ENCODE peak calls at places on chromosomes 11 and 22, in five cellular contexts. I is SK-N-SH, D is psoas muscle, C is MM.1S, W is coronary artery. O is an unnamed sample.

GRCh38 chr22:31049815-31050420 is 31.2 kb upstream of the SMTN start:
- DNase-seq in C (no peak), W (no peak), D (no peak), I (no peak), O (no peak)

GRCh38 chr11:121489823-121490222 is 37.1 kb upstream of the SORL1-AS1 start:
- DNase-seq in C (no peak), W (no peak), I (no peak), D (no peak), O (no peak)

GRCh38 chr22:20237480-20238440 is 30.4 kb downstream of the RTN4R start:
- DNase-seq in W (no peak), I (no peak), D (no peak), C (no peak), O (no peak)

GRCh38 chr22:32801436-32802290 is at the start of gene TIMP3:
- DNase-seq in C (no peak), W (peak; percentile 87), D (peak; percentile 92), I (peak; percentile 95), O (peak; percentile 58)

GRCh38 chr11:58057481-58057880 is 26.7 kb downstream of the OR6Q1 start:
- DNase-seq in I (no peak), C (no peak), D (no peak), W (no peak), O (no peak)

GRCh38 chr11:69868003-69868865 is 49.0 kb upstream of the FGF3 start:
- DNase-seq in W (no peak), I (peak; percentile 16), C (no peak), D (no peak), O (no peak)

GRCh38 chr11:59783632-59784090 is 26.9 kb downstream of the MRPL16 start:
- DNase-seq in I (no peak), W (no peak), D (no peak), C (no peak), O (no peak)

GRCh38 chr11:14500181-14500651 is 605 bp upstream of the COPB1 start:
- DNase-seq in D (no peak), I (peak; percentile 48), C (peak; percentile 75), W (no peak), O (no peak)

GRCh38 chr11:79018371-79018849 is 422.4 kb downstream of the TENM4 start:
- DNase-seq in D (no peak), W (no peak), I (peak; percentile 65), C (no peak), O (peak; percentile 85)

GRCh38 chr11:11370263-11371060 is 17.4 kb upstream of the CSNK2A3 start:
- DNase-seq in C (no peak), W (no peak), D (no peak), I (no peak), O (no peak)

GRCh38 chr11:75241906-75242644 is 1.5 kb downstream of the TPBGL start:
- DNase-seq in C (no peak), I (no peak), D (no peak), W (no peak), O (no peak)

GRCh38 chr11:78205256-78205655 is 16.5 kb downstream of the USP35 start:
- DNase-seq in I (no peak), C (no peak), D (no peak), W (no peak), O (no peak)

GRCh38 chr11:49208006-49208721 is at the start of gene FOLH1:
- DNase-seq in C (peak; percentile 38), I (peak; percentile 15), D (peak; percentile 54), W (peak; percentile 75), O (peak; percentile 6)

DNA sequence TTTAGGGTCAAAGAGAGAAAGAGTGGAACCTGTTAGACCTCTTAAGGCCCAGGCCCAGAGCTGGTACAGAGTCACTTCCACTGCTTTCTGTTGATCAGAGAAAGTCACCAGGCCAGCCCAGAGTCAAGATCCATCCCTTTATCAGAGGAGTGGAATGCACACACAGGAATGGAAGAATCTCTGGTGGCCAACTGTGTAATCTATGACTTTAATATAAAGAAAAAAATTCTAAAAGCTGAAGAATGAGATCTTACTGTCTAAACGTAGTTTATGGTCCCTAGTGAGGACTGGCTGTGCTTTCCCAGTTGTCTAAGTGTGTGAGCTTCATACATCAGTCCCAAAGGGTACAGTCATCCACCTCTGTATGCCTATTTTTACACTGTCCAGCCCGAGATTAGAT is 51.0 kb downstream of the PPFIBP2 start:
- DNase-seq in W (no peak), C (no peak), D (no peak), I (no peak), O (no peak)
- H3K27ac ChIP-seq in W (no peak overlapping the region), C (no peak overlapping the region), D (no peak overlapping the region), I (no peak overlapping the region), O (no peak overlapping the region)

GRCh38 chr11:95937358-95937757 is 13.5 kb upstream of the MTMR2 start:
- DNase-seq in I (no peak), D (no peak), C (no peak), W (no peak), O (no peak)

GRCh38 chr11:95944623-95945022 is 20.7 kb upstream of the MTMR2 start:
- DNase-seq in W (no peak), C (no peak), I (no peak), D (no peak), O (no peak)

GRCh38 chr11:95933594-95933993 is 9.7 kb upstream of the MTMR2 start:
- DNase-seq in W (no peak), C (no peak), I (no peak), D (no peak), O (no peak)

GRCh38 chr11:95939091-95939490 is 15.2 kb upstream of the MTMR2 start:
- DNase-seq in I (no peak), D (no peak), C (no peak), W (no peak), O (no peak)
- H3K4me3 ChIP-seq in I (no peak overlapping the region), D (no peak overlapping the region), C (no peak overlapping the region), W (no peak overlapping the region), O (no peak overlapping the region)

GRCh38 chr22:50500452-50500851 is 7.0 kb downstream of the LMF2 start:
- DNase-seq in D (no peak), I (no peak), C (no peak), W (no peak), O (no peak)

GRCh38 chr22:50502096-50502495 is 5.4 kb downstream of the LMF2 start:
- DNase-seq in W (no peak), I (no peak), D (no peak), C (no peak), O (no peak)

GRCh38 chr22:50502628-50503474 is 4.7 kb downstream of the LMF2 start:
- DNase-seq in D (no peak), C (no peak), I (no peak), W (no peak), O (no peak)

GRCh38 chr22:50497093-50497492 is 10.4 kb downstream of the LMF2 start:
- DNase-seq in I (no peak), D (no peak), W (no peak), C (no peak), O (no peak)

GRCh38 chr22:50498322-50498861 is 9.1 kb downstream of the LMF2 start:
- DNase-seq in C (peak; percentile 66), I (peak; percentile 77), W (no peak), D (no peak), O (peak; percentile 85)
- TF ChIP-seq CTCF in C (peak; percentile 67), I (peak; percentile 69), W (peak; percentile 18), D (peak; percentile 40), O (peak; percentile 78)

DNA sequence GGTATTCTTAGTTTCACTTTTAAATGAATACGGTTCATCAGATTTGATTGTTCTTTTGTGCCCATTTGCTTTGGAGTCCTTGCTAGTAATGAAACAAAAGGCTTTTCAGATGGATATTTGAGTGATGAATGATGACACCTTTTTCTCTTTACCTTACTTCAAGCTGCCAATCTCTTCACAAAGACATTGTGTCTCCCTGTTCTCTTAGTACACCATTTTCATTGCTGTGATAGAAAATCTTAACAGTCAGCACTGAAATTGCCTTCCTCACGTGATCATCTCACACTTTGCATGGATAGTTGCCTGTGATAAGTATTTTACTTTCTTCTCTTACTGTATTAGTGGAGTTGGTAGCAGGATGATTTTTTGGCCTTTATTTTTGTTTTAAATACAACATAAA is 396.6 kb downstream of the NELL1 start:
- DNase-seq in W (no peak), I (no peak), D (no peak), C (peak; percentile 25), O (no peak)
- H3K27ac ChIP-seq in W (no peak overlapping the region), I (no peak overlapping the region), D (no peak overlapping the region), C (no peak overlapping the region), O (no peak overlapping the region)

DNA sequence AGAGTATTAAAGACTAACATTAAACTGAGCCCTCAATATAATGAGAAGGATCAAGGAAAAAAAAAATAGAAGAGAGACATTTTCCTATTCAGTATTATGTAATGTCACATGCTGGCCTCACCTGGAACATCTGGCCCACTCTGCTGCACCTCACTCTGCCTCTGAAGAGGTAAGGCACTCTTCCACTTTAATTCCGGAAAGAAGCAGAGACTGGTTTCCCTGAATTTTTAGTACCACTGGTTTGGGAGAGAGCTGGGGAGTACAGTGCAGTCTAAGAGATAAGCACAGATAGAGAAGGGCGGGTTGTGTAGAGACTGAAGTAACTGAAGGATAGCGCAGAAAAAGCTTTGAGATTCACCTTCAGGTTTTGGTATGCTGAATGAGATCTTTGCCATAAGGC is 178.7 kb downstream of the SOX6 start:
- DNase-seq in C (no peak), W (no peak), D (no peak), I (no peak), O (no peak)
- H3K4me3 ChIP-seq in C (no peak overlapping the region), W (no peak overlapping the region), D (no peak overlapping the region), I (no peak overlapping the region), O (no peak overlapping the region)

GRCh38 chr11:61390161-61390560 is 2.2 kb upstream of the TMEM216 start:
- DNase-seq in D (no peak), C (no peak), W (no peak), I (no peak), O (no peak)

GRCh38 chr11:61392991-61393595 is 706 bp downstream of the TMEM216 start:
- DNase-seq in D (no peak), I (peak; percentile 52), C (peak; percentile 34), W (no peak), O (peak; percentile 26)
- TF ChIP-seq CTCF in D (no peak), I (peak; percentile 28), C (peak; percentile 33), W (no peak), O (peak; percentile 25)

DNA sequence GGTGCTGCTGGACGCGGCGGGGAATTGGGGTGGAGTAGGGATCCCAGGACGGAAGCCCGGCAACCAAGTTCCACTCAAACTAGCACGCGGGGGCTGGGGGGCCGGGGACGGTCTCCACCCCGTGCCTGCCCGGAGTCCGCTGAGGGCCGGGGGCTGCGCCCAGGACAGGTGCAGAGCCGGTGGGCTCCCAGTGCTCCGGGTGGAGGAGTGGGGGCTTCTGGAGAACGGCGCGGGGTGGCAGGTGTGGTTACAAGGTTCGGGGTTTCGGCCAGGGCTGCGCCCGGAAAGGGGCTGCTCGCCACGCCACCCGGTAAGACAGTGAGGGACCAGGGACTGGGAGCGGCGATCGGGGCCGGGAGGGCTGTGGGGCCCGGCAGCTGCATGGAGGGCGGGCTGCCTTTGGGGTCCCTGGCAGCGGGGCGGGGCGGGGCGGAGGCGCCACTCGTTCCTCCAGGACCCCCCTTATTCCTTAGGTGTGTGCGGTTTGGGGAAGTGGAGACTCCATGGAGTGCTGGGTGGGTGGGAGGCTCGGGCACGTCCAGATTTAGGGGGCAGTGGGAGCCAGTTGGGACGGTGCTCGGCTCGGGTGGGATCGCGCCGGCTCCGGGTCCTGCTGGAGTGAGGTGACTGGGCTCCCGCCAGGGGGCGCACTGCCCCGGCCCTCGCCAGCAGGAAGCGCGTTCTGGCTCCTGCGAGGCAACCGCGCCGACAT is 767 bp downstream of the TSPAN18 start:
- DNase-seq in D (peak; percentile 88), C (peak; percentile 72), W (peak; percentile 79), I (peak; percentile 92), O (peak; percentile 83)
- H3K27ac ChIP-seq in D (peak overlapping the region; percentile 46), C (no peak overlapping the region), W (no peak overlapping the region), I (no peak overlapping the region), O (peak overlapping the region; percentile 66)

O was measured in WERI-Rb-1.